ENCODE peak calls at places on chromosome 7, in eight cellular contexts. A is NCI-H446 treated with DMSO at 0.1 percent for 48 hours, W is hepatocyte, G is stromal cell of bone marrow, H is posterior vena cava, X is heart left ventricle, L is Caco-2, B is SHP77. O is an unnamed sample.

GRCh38 chr7:28748934-28749584 is 209.1 kb downstream of the TRIL start:
- DNase-seq in B (peak; percentile 68), H (peak; percentile 83), L (no peak), X (peak; percentile 32), G (no peak), W (peak; percentile 12), A (no peak), O (peak; percentile 32)

GRCh38 chr7:14047709-14048399 is 58.4 kb upstream of the ETV1 start:
- DNase-seq in H (no peak), L (no peak), X (no peak), A (no peak), G (no peak), W (no peak), B (no peak), O (no peak)

GRCh38 chr7:94676431-94676830 is 20.5 kb upstream of the SGCE start:
- DNase-seq in B (no peak), G (no peak), H (no peak), X (no peak), W (no peak), L (no peak), A (no peak), O (no peak)

GRCh38 chr7:151626422-151627115 is 106.9 kb upstream of the RHEB start:
- DNase-seq in A (no peak), W (peak; percentile 45), X (peak; percentile 48), B (peak; percentile 20), H (no peak), G (no peak), L (peak; percentile 51), O (peak; percentile 82)

GRCh38 chr7:157372300-157373232 is 35.8 kb downstream of the DNAJB6 start:
- DNase-seq in W (no peak), A (no peak), B (no peak), G (no peak), L (no peak), X (no peak), H (no peak), O (no peak)

GRCh38 chr7:22350466-22351328 is 6.3 kb downstream of the RAPGEF5 start:
- DNase-seq in X (no peak), G (peak; percentile 24), B (peak; percentile 25), H (no peak), A (peak; percentile 41), L (peak; percentile 31), W (peak; percentile 59), O (peak; percentile 85)

GRCh38 chr7:15167912-15168311 is 265.4 kb upstream of the DGKB start:
- DNase-seq in A (no peak), X (no peak), L (peak; percentile 34), B (peak; percentile 93), W (peak; percentile 52), H (no peak), G (no peak), O (peak; percentile 33)

GRCh38 chr7:108094375-108094774 is 35.8 kb downstream of the LAMB4 start:
- DNase-seq in H (no peak), X (no peak), B (no peak), A (no peak), L (no peak), W (no peak), G (peak; percentile 89), O (no peak)

GRCh38 chr7:39453743-39454355 is 112.4 kb upstream of the YAE1 start:
- DNase-seq in W (peak; percentile 61), G (peak; percentile 53), H (no peak), L (peak; percentile 62), X (no peak), B (peak; percentile 45), A (no peak), O (peak; percentile 84)

GRCh38 chr7:157011333-157012112 is 1.1 kb upstream of the MNX1 start:
- DNase-seq in X (no peak), B (peak; percentile 42), G (no peak), L (peak; percentile 74), W (no peak), H (no peak), A (no peak), O (peak; percentile 66)

GRCh38 chr7:45659496-45660139 is 85.5 kb downstream of the ADCY1 start:
- DNase-seq in A (no peak), X (no peak), L (no peak), G (no peak), H (no peak), B (no peak), W (no peak), O (no peak)

GRCh38 chr7:65239707-65240352 is 133.8 kb upstream of the ZNF92 start:
- DNase-seq in W (peak; percentile 60), L (peak; percentile 49), A (no peak), H (peak; percentile 80), G (no peak), B (peak; percentile 77), X (peak; percentile 35), O (no peak)

GRCh38 chr7:150858236-150859197 is 6.2 kb downstream of the AOC1 start:
- DNase-seq in B (no peak), H (no peak), X (no peak), W (no peak), L (no peak), A (no peak), G (no peak), O (no peak)